ENCODE peak calls at places on chromosomes 1 and 21, in six cellular contexts. K is SHP77, L is hypothalamus, S is Calu3, T is neural crest cell, D is HCEC 1CT. F is an unnamed sample.

GRCh38 chr1:173590557-173590956 is 12.3 kb downstream of the SLC9C2 start:
- DNase-seq in K (no peak), L (no peak), S (no peak), T (no peak), D (no peak), F (no peak)

GRCh38 chr21:41712730-41713129 is 54.1 kb downstream of the RIPK4 start:
- DNase-seq in K (no peak), L (no peak), S (no peak), T (no peak), D (no peak), F (no peak)

GRCh38 chr1:107748529-107748928 is 216.5 kb downstream of the VAV3 start:
- DNase-seq in K (peak), L (no peak), S (no peak), T (no peak), D (no peak), F (no peak)

GRCh38 chr1:116352349-116352813 is 20.7 kb upstream of the ATP1A1 start:
- DNase-seq in K (no peak), L (no peak), S (no peak), T (no peak), D (no peak), F (no peak)

GRCh38 chr1:33365560-33365997 is 44.7 kb upstream of the A3GALT2 start:
- DNase-seq in K (no peak), L (no peak), S (no peak), T (no peak), D (peak), F (no peak)

GRCh38 chr1:115133440-115133839 is 44.1 kb upstream of the TSPAN2 start:
- DNase-seq in K (no peak), L (no peak), S (no peak), T (no peak), D (no peak), F (no peak)

GRCh38 chr1:26471201-26471497 is 1.1 kb upstream of the HMGN2 start:
- DNase-seq in K (peak), L (no peak), S (no peak), T (no peak), D (no peak), F (no peak)

GRCh38 chr1:234163267-234163919 is 209.9 kb upstream of the COA6 start:
- DNase-seq in K (no peak), L (no peak), S (no peak), T (no peak), D (no peak), F (no peak)

GRCh38 chr1:183029591-183030000 is 6.4 kb downstream of the LAMC1 start:
- DNase-seq in K (no peak), L (no peak), S (no peak), T (no peak), D (peak), F (no peak)

GRCh38 chr1:100950311-100950710 is 54.4 kb downstream of the SLC30A7 start:
- DNase-seq in K (no peak), L (no peak), S (no peak), T (no peak), D (no peak), F (no peak)

GRCh38 chr21:42061866-42062542 is 9.1 kb upstream of the UMODL1 start:
- DNase-seq in K (no peak), L (no peak), S (no peak), T (no peak), D (no peak), F (no peak)

GRCh38 chr1:81920245-81920740 is 119.6 kb downstream of the ADGRL2 start:
- DNase-seq in K (no peak), L (no peak), S (no peak), T (peak), D (peak), F (no peak)